ENCODE peak calls at places on chromosomes 12 and 14, in four cellular contexts. T is HepG2, Z is GM12878, V is K562. Q is an unnamed sample.
A peak's percentile ranks its signal among the peaks of the same experiment; 100 is the strongest.

GRCh38 chr12:101891462-101891971 is 14.1 kb downstream of the DRAM1 start:
- DNase-seq in T (peak; percentile 86), Z (peak; percentile 75), V (no peak), Q (no peak)

GRCh38 chr12:131194166-131194565 is 240.5 kb downstream of the ADGRD1 start:
- DNase-seq in Z (no peak), V (peak; percentile 82), T (no peak), Q (peak; percentile 47)

GRCh38 chr12:78726854-78727253 is 137.7 kb upstream of the SYT1 start:
- DNase-seq in Z (no peak), T (no peak), V (no peak), Q (no peak)

GRCh38 chr12:56634242-56634836 is 4.2 kb upstream of the BAZ2A start:
- DNase-seq in T (peak; percentile 70), V (peak; percentile 73), Z (no peak), Q (peak; percentile 45)

GRCh38 chr12:57821474-57822214 is 3.1 kb upstream of the AVIL start:
- DNase-seq in Z (no peak), V (no peak), T (no peak), Q (no peak)

GRCh38 chr14:54659365-54659764 is 92.4 kb downstream of the SAMD4A start:
- DNase-seq in T (peak; percentile 50), Z (no peak), V (no peak), Q (no peak)

GRCh38 chr14:68449565-68450295 is 343.1 kb downstream of the ZFP36L1 start:
- DNase-seq in T (no peak), Z (no peak), V (no peak), Q (no peak)

GRCh38 chr12:129069886-129070285 is 216.6 kb downstream of the GLT1D1 start:
- DNase-seq in T (no peak), Z (no peak), V (peak; percentile 49), Q (no peak)

GRCh38 chr14:89849931-89850330 is 104.6 kb downstream of the EFCAB11 start:
- DNase-seq in Z (no peak), V (no peak), T (no peak), Q (no peak)

GRCh38 chr12:22527999-22528398 is 16.3 kb downstream of the C2CD5 start:
- DNase-seq in V (no peak), Z (no peak), T (no peak), Q (no peak)

GRCh38 chr14:76352639-76353281 is 23.2 kb upstream of the ESRRB start:
- DNase-seq in T (peak; percentile 43), Z (peak; percentile 4), V (peak; percentile 14), Q (peak; percentile 90)
- TF ChIP-seq NFIC in T (no peak), Z (no peak), V (no peak), Q (no peak)

GRCh38 chr12:64412458-64412857 is 8.3 kb downstream of the XPOT start:
- DNase-seq in Z (no peak), T (no peak), V (no peak), Q (no peak)
- TF ChIP-seq MAX in Z (no peak), T (no peak), V (no peak), Q (no peak)

GRCh38 chr14:23153891-23154796 is 29.3 kb downstream of the SLC7A8 start:
- DNase-seq in Z (no peak), T (no peak), V (peak; percentile 98), Q (peak; percentile 34)

GRCh38 chr14:23159516-23159915 is 23.9 kb downstream of the SLC7A8 start:
- DNase-seq in V (no peak), Z (no peak), T (no peak), Q (no peak)

GRCh38 chr14:23149745-23150144 is 30.7 kb upstream of the CEBPE start:
- DNase-seq in Z (no peak), V (no peak), T (no peak), Q (no peak)

GRCh38 chr14:23151342-23151741 is 32.1 kb downstream of the SLC7A8 start:
- DNase-seq in V (no peak), T (no peak), Z (no peak), Q (no peak)

GRCh38 chr14:23154876-23155587 is 28.4 kb downstream of the SLC7A8 start:
- DNase-seq in V (peak; percentile 45), T (no peak), Z (no peak), Q (no peak)
- TF ChIP-seq GABPA in V (peak; percentile 18), T (no peak), Z (no peak), Q (no peak)

GRCh38 chr14:28102814-28103213 is 663.8 kb upstream of the FOXG1 start:
- DNase-seq in V (no peak), Z (no peak), T (no peak), Q (no peak)
- TF ChIP-seq NFIC in V (no peak), Z (no peak), T (no peak), Q (no peak)

Q was measured in SK-N-SH.